ENCODE peak calls at places on chromosomes 1 and 21, in nine cellular contexts. L is left ventricle myocardium inferior; W is naive thymus-derived CD4-positive, alpha-beta T cell; P is fibroblast of lung; C is ovary; G is neural progenitor cell; V is HCT116; F is tibial nerve; A is kidney. H is an unnamed sample. For H3K4me1, the result is how much of the 10 kb centered on the place peaks cover.

GRCh38 chr21:32426066-32426465 is 13.6 kb downstream of the EVA1C start:
- DNase-seq in L (no peak), W (no peak), F (no peak), G (no peak), A (no peak), P (no peak), C (no peak), V (no peak), H (no peak)

GRCh38 chr1:99763956-99764355 is 2.5 kb downstream of the FRRS1 start:
- DNase-seq in C (no peak), G (no peak), F (no peak), A (no peak), V (no peak), L (no peak), P (peak), W (no peak), H (no peak)

GRCh38 chr1:6269997-6270401 is 9.1 kb upstream of the GPR153 start:
- DNase-seq in C (no peak), L (no peak), V (no peak), A (no peak), F (no peak), W (no peak), G (no peak), P (no peak), H (no peak)

GRCh38 chr1:231806623-231807470 is 180.3 kb downstream of the DISC1 start:
- DNase-seq in P (no peak), V (peak), L (peak), C (no peak), G (peak), F (no peak), A (no peak), W (peak), H (peak)

GRCh38 chr1:157495285-157495684 is 57.0 kb downstream of the FCRL5 start:
- DNase-seq in L (no peak), C (no peak), V (no peak), P (no peak), G (no peak), W (no peak), F (no peak), A (no peak), H (no peak)

GRCh38 chr1:2644171-2644570 is 11.4 kb upstream of the MMEL1 start:
- DNase-seq in G (no peak), A (peak), C (peak), W (no peak), L (no peak), V (no peak), F (no peak), P (no peak), H (no peak)

GRCh38 chr1:212915245-212916091 is 34.9 kb upstream of the VASH2 start:
- DNase-seq in V (no peak), C (peak), W (no peak), A (no peak), P (peak), G (peak), F (no peak), L (peak), H (peak)

GRCh38 chr1:155499953-155500621 is 62.5 kb downstream of the ASH1L start:
- DNase-seq in W (no peak), C (no peak), A (no peak), P (peak), G (no peak), F (no peak), L (no peak), V (no peak), H (no peak)

GRCh38 chr1:17573518-17574041 is 34.1 kb downstream of the ARHGEF10L start:
- DNase-seq in W (no peak), C (no peak), V (no peak), A (no peak), G (peak), P (no peak), L (no peak), F (no peak), H (no peak)

GRCh38 chr1:9596419-9597123 is 7.9 kb downstream of the TMEM201 start:
- DNase-seq in L (no peak), P (no peak), A (no peak), C (no peak), W (no peak), F (no peak), G (no peak), V (no peak), H (no peak)
- H3K4me1 ChIP-seq in L (half or more), P (under half), A (under half), C (under half), W (under half), F (under half), G (under half), V (under half), H (under half)

GRCh38 chr1:201481004-201481380 is 12.0 kb upstream of the PHLDA3 start:
- DNase-seq in L (no peak), P (no peak), W (no peak), C (no peak), G (peak), V (no peak), F (no peak), A (no peak), H (no peak)
- H3K4me3 ChIP-seq in L (peak), P (peak), W (peak), C (peak), G (peak), V (peak), F (peak), A (no peak), H (peak)

DNA sequence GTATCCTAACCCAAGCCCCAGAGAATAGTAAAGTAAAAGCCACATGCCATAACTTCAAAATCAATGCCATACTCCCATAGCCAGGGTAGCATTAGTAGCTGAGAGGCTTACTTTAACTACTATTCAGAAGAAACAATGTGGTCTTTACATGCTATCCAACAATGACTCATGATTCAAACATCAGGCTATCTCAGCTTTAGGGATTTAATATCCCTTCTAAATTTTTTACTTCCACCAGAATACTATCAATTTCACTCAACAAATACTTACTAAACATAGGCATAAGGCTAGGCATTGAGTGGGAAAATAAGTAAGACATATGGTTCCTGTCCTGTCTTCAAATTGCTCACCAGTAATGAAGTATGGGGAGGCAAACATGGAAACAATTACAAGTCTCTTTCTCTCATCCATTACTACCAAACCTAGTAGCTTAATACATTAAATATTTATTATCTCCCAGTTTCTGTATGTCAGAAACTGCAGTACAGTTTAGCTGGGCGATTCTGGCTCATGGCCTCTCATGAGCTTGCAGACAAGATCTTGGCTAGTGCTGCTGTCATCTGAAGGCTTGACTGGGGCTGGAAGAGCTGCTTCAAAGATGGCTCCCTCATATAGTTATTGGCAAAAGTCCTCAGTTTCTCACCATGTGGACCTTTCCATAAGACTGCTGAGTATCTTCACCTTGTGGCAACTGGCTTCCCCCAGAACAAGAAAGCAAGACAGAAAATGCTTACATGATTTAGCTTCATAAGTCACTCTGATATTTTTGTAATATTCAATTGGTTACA is 30.7 kb downstream of the EVI5 start:
- DNase-seq in L (no peak), W (no peak), V (no peak), A (no peak), G (no peak), F (no peak), P (peak), C (no peak), H (no peak)
- H3K4me1 ChIP-seq in L (under half), W (under half), V (under half), A (under half), G (under half), F (under half), P (under half), C (under half), H (under half)

GRCh38 chr1:192811594-192812239 is 2.9 kb downstream of the RGS2 start:
- DNase-seq in P (no peak), A (no peak), G (no peak), L (no peak), W (no peak), V (no peak), F (no peak), C (no peak), H (no peak)

GRCh38 chr1:192809286-192810252 is 730 bp downstream of the RGS2 start:
- DNase-seq in W (peak), G (peak), V (no peak), A (no peak), C (peak), L (peak), F (peak), P (peak), H (peak)

GRCh38 chr1:192812420-192813209 is 3.8 kb downstream of the RGS2 start:
- DNase-seq in A (no peak), C (no peak), F (no peak), G (no peak), L (no peak), P (peak), V (no peak), W (no peak), H (no peak)

GRCh38 chr1:192808588-192809285 is at the start of gene RGS2:
- DNase-seq in L (peak), P (peak), W (peak), A (peak), G (peak), V (peak), C (peak), F (peak), H (peak)

DNA sequence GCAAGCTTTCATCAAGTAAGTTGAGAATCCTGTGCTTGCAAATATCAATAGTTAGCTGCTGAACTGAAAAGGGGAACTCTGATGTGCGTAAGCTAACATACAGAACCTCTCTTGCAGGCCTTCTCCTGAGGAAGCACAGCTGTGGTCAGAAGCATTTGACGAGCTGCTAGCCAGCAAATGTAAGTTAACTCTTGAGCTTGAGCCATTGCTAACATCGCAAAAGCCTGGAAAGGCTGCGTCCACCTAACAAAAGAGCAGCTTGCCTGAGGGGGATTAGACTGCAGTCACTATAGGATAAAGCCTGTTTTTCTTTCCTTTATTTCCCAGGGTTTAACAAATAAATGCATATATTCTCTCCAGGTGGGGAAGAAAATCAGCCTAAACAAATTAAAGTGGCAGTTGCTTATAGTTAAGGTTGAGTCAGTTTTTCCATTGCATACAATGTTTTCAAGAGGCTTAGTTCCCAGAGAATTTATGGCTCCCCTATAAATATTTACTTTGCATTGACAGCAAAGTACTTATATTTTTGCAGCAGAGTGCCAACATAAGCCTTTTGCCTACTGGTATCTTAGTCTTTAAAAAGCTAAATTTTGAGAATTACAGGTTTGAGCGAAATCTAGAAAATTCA is 1.5 kb downstream of the RGS2 start:
- DNase-seq in W (no peak), L (peak), G (peak), P (peak), A (no peak), F (no peak), V (no peak), C (no peak), H (no peak)
- H3K4me3 ChIP-seq in W (no peak), L (peak), G (peak), P (peak), A (peak), F (peak), V (no peak), C (peak), H (peak)

GRCh38 chr21:34132202-34132601 is 58.8 kb downstream of the MRPS6 start:
- DNase-seq in V (no peak), G (no peak), P (no peak), W (peak), F (no peak), C (no peak), A (no peak), L (no peak), H (no peak)

GRCh38 chr21:34131586-34131985 is 58.2 kb downstream of the MRPS6 start:
- DNase-seq in V (no peak), F (no peak), P (peak), A (no peak), L (no peak), G (no peak), C (no peak), W (no peak), H (no peak)

GRCh38 chr21:34133802-34134201 is 60.4 kb downstream of the MRPS6 start:
- DNase-seq in V (no peak), C (no peak), P (no peak), W (no peak), L (no peak), F (no peak), A (no peak), G (peak), H (no peak)

GRCh38 chr21:34133392-34133791 is 60.0 kb downstream of the MRPS6 start:
- DNase-seq in W (no peak), A (no peak), P (no peak), V (no peak), C (no peak), F (no peak), G (no peak), L (no peak), H (no peak)

GRCh38 chr21:34132905-34133304 is 59.5 kb downstream of the MRPS6 start:
- DNase-seq in V (no peak), P (no peak), F (no peak), G (no peak), L (no peak), A (no peak), W (no peak), C (no peak), H (no peak)
- H3K4me1 ChIP-seq in V (under half), P (under half), F (half or more), G (under half), L (half or more), A (under half), W (half or more), C (under half), H (under half)

GRCh38 chr1:174965006-174965971 is 34.5 kb upstream of the CACYBP start:
- DNase-seq in C (peak), F (no peak), G (no peak), L (no peak), W (peak), A (no peak), P (no peak), V (no peak), H (no peak)
- H3K4me3 ChIP-seq in C (peak), F (no peak), G (no peak), L (peak), W (peak), A (no peak), P (no peak), V (no peak), H (peak)

H was measured in right atrium auricular region.